ENCODE peak calls at places on chromosomes 7 and 10, in five cellular contexts. One of them, this sample, is unnamed.

GRCh38 chr10:30481603-30482002 is 47.6 kb downstream of the MAP3K8 start:
- DNase-seq in K562: no peak
- DNase-seq in H1: no peak
- DNase-seq in HepG2: no peak
- DNase-seq in GM12878: no peak
- DNase-seq in this sample: no peak

GRCh38 chr10:22017283-22018020 is 13.9 kb upstream of the DNAJC1 start:
- DNase-seq in K562: peak; percentile 39
- DNase-seq in H1: no peak
- DNase-seq in HepG2: no peak
- DNase-seq in GM12878: no peak
- DNase-seq in this sample: no peak

GRCh38 chr10:122638106-122638505 is 61.5 kb downstream of the C10orf120 start:
- DNase-seq in K562: no peak
- DNase-seq in H1: no peak
- DNase-seq in HepG2: no peak
- DNase-seq in GM12878: no peak
- DNase-seq in this sample: no peak

GRCh38 chr7:23615331-23615730 is 18.1 kb downstream of the CCDC126 start:
- DNase-seq in K562: no peak
- DNase-seq in H1: no peak
- DNase-seq in HepG2: no peak
- DNase-seq in GM12878: no peak
- DNase-seq in this sample: no peak

GRCh38 chr10:102230861-102231356 is 4.8 kb downstream of the ELOVL3 start:
- DNase-seq in K562: peak; percentile 40
- DNase-seq in H1: no peak
- DNase-seq in HepG2: no peak
- DNase-seq in GM12878: no peak
- DNase-seq in this sample: peak; percentile 76

GRCh38 chr7:32921896-32922295 is 30.3 kb upstream of the KBTBD2 start:
- DNase-seq in K562: no peak
- DNase-seq in H1: no peak
- DNase-seq in HepG2: no peak
- DNase-seq in GM12878: no peak
- DNase-seq in this sample: no peak

GRCh38 chr10:97713828-97714400 is 384 bp downstream of the MARVELD1 start:
- DNase-seq in K562: peak; percentile 72
- DNase-seq in H1: no peak
- DNase-seq in HepG2: no peak
- DNase-seq in GM12878: no peak
- DNase-seq in this sample: peak; percentile 67

GRCh38 chr10:27558612-27559020 is 54.5 kb downstream of the RAB18 start:
- DNase-seq in K562: peak; percentile 32
- DNase-seq in H1: peak; percentile 7
- DNase-seq in HepG2: peak; percentile 68
- DNase-seq in GM12878: no peak
- DNase-seq in this sample: peak; percentile 55

GRCh38 chr7:71746004-71746403 is 614.1 kb downstream of the GALNT17 start:
- DNase-seq in K562: no peak
- DNase-seq in H1: no peak
- DNase-seq in HepG2: no peak
- DNase-seq in GM12878: no peak
- DNase-seq in this sample: no peak

GRCh38 chr7:54904130-54904529 is 114.7 kb upstream of the EGFR start:
- DNase-seq in K562: no peak
- DNase-seq in H1: no peak
- DNase-seq in HepG2: no peak
- DNase-seq in GM12878: no peak
- DNase-seq in this sample: no peak

GRCh38 chr10:70158113-70158512 is 11.6 kb upstream of the TYSND1 start:
- DNase-seq in K562: peak; percentile 37
- DNase-seq in H1: no peak
- DNase-seq in HepG2: no peak
- DNase-seq in GM12878: no peak
- DNase-seq in this sample: no peak

GRCh38 chr10:99329891-99330674 is 927 bp downstream of the CNNM1 start:
- DNase-seq in K562: no peak
- DNase-seq in H1: no peak
- DNase-seq in HepG2: no peak
- DNase-seq in GM12878: no peak
- DNase-seq in this sample: peak; percentile 42

GRCh38 chr7:84697506-84697905 is 489.4 kb downstream of the SEMA3D start:
- DNase-seq in K562: no peak
- DNase-seq in H1: no peak
- DNase-seq in HepG2: no peak
- DNase-seq in GM12878: no peak
- DNase-seq in this sample: no peak

GRCh38 chr7:81611805-81612204 is 158.0 kb downstream of the HGF start:
- DNase-seq in K562: no peak
- DNase-seq in H1: no peak
- DNase-seq in HepG2: no peak
- DNase-seq in GM12878: no peak
- DNase-seq in this sample: no peak

GRCh38 chr7:1204460-1204859 is 28.2 kb upstream of the UNCX start:
- DNase-seq in K562: no peak
- DNase-seq in H1: no peak
- DNase-seq in HepG2: no peak
- DNase-seq in GM12878: no peak
- DNase-seq in this sample: no peak

GRCh38 chr7:98733036-98733435 is 116.0 kb downstream of the NPTX2 start:
- DNase-seq in K562: peak; percentile 91
- DNase-seq in H1: no peak
- DNase-seq in HepG2: peak; percentile 54
- DNase-seq in GM12878: peak; percentile 20
- DNase-seq in this sample: peak; percentile 87

GRCh38 chr10:132536964-132537712 is 449 bp upstream of the INPP5A start:
- DNase-seq in K562: peak; percentile 97
- DNase-seq in H1: peak; percentile 98
- DNase-seq in HepG2: peak; percentile 95
- DNase-seq in GM12878: peak; percentile 84
- DNase-seq in this sample: peak; percentile 100

GRCh38 chr7:130024390-130024789 is 26.8 kb downstream of the ZC3HC1 start:
- DNase-seq in K562: no peak
- DNase-seq in H1: no peak
- DNase-seq in HepG2: no peak
- DNase-seq in GM12878: no peak
- DNase-seq in this sample: no peak
- TF ChIP-seq ATF2 in K562: no peak
- TF ChIP-seq ATF2 in H1: no peak
- TF ChIP-seq ATF2 in HepG2: no peak
- TF ChIP-seq ATF2 in GM12878: no peak
- TF ChIP-seq ATF2 in this sample: no peak

GRCh38 chr7:129825005-129825553 is 127.7 kb downstream of the UBE2H start:
- DNase-seq in K562: peak; percentile 90
- DNase-seq in H1: peak; percentile 95
- DNase-seq in HepG2: peak; percentile 78
- DNase-seq in GM12878: no peak
- DNase-seq in this sample: peak; percentile 91
- TF ChIP-seq CTCF in K562: peak; percentile 79
- TF ChIP-seq CTCF in H1: peak; percentile 45
- TF ChIP-seq CTCF in HepG2: no peak
- TF ChIP-seq CTCF in GM12878: no peak
- TF ChIP-seq CTCF in this sample: no peak

GRCh38 chr10:77479586-77479985 is 158.0 kb downstream of the KCNMA1 start:
- DNase-seq in K562: no peak
- DNase-seq in H1: no peak
- DNase-seq in HepG2: no peak
- DNase-seq in GM12878: no peak
- DNase-seq in this sample: no peak

GRCh38 chr10:77482072-77482471 is 155.5 kb downstream of the KCNMA1 start:
- DNase-seq in K562: no peak
- DNase-seq in H1: no peak
- DNase-seq in HepG2: no peak
- DNase-seq in GM12878: no peak
- DNase-seq in this sample: no peak

GRCh38 chr10:77475522-77475921 is 162.1 kb downstream of the KCNMA1 start:
- DNase-seq in K562: no peak
- DNase-seq in H1: no peak
- DNase-seq in HepG2: no peak
- DNase-seq in GM12878: no peak
- DNase-seq in this sample: no peak

GRCh38 chr10:77474939-77475338 is 162.7 kb downstream of the KCNMA1 start:
- DNase-seq in K562: no peak
- DNase-seq in H1: no peak
- DNase-seq in HepG2: no peak
- DNase-seq in GM12878: no peak
- DNase-seq in this sample: no peak

DNA sequence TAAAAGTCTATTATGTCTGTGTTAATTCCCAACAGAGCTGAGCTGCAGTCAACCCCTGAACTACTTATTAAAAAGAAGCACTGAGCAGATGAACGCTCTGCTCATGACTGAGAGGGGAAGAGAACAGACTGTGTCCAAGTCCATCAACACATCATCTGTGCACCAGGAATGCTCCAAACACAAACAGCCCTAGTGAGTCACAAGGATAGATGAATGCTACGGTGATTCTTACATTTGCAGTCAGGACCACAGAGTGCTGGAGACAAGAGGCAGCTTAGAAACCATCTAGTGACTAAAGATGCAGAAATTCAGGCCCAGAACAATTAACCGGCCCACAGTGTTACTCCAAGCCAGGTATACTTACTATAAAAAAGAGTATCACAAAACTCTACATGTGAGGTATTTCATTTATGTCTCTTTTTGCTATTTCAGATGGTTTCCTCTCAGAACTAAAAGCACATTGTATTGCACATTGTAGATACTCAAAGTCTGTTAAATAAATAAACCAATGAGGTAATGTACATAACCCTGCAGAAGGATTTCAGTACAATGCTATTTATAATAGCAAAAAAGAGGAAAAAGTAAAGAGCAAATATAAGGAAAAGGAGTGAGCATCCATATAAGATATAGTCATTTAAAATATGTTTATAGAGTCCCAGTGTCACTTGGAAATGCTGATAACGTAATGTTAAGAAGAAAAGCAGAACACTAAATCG is 159.2 kb downstream of the KCNMA1 start:
- DNase-seq in K562: no peak
- DNase-seq in H1: no peak
- DNase-seq in HepG2: no peak
- DNase-seq in GM12878: no peak
- DNase-seq in this sample: no peak
- TF ChIP-seq ATF2 in K562: no peak
- TF ChIP-seq ATF2 in H1: no peak
- TF ChIP-seq ATF2 in HepG2: no peak
- TF ChIP-seq ATF2 in GM12878: no peak
- TF ChIP-seq ATF2 in this sample: no peak

GRCh38 chr10:123995461-123996131 is 97.8 kb downstream of the CHST15 start:
- DNase-seq in K562: no peak
- DNase-seq in H1: peak; percentile 72
- DNase-seq in HepG2: peak; percentile 49
- DNase-seq in GM12878: no peak
- DNase-seq in this sample: peak; percentile 76
- TF ChIP-seq CTCF in K562: no peak
- TF ChIP-seq CTCF in H1: peak; percentile 81
- TF ChIP-seq CTCF in HepG2: peak; percentile 89
- TF ChIP-seq CTCF in GM12878: peak; percentile 40
- TF ChIP-seq CTCF in this sample: no peak